ENCODE peak calls at places on chromosome 15, in ten cellular contexts. T is stimulated activated CD4-positive, alpha-beta T cell treated with anti-CD3 and anti-CD28 coated beads, Interleukin-2, amount 100 ng/mL, for 48 hours; J is head of caudate nucleus; E is mucosa of gallbladder; A is NT2/D1; S is activated CD8-positive, alpha-beta T cell treated with anti-CD3 and anti-CD28 coated beads for 36 hours; D is fibroblast of the aortic adventitia; G is A549; I is anterior cingulate cortex; K is HCT116. F is an unnamed sample.

GRCh38 chr15:66747223-66747622 is 45.2 kb downstream of the SMAD6 start:
- DNase-seq in S (no peak), D (no peak), I (no peak), G (no peak), E (no peak), A (no peak), K (no peak), T (no peak), J (no peak), F (no peak)

GRCh38 chr15:90540768-90541167 is 11.0 kb downstream of the CRTC3 start:
- DNase-seq in S (no peak), I (no peak), J (no peak), K (no peak), E (no peak), D (no peak), G (no peak), A (no peak), T (no peak), F (no peak)

GRCh38 chr15:70299931-70300858 is 202.5 kb upstream of the TLE3 start:
- DNase-seq in S (peak; percentile 93), K (no peak), E (no peak), T (peak; percentile 37), D (no peak), G (no peak), A (no peak), I (no peak), J (no peak), F (peak; percentile 22)

GRCh38 chr15:95226835-95227234 is 995.5 kb downstream of the MCTP2 start:
- DNase-seq in G (no peak), K (no peak), A (no peak), D (no peak), S (no peak), I (no peak), T (no peak), E (no peak), J (no peak), F (no peak)

GRCh38 chr15:93942140-93942808 is 289.1 kb upstream of the MCTP2 start:
- DNase-seq in D (no peak), E (no peak), T (no peak), J (no peak), G (no peak), S (no peak), K (no peak), I (no peak), A (no peak), F (no peak)

GRCh38 chr15:35038655-35039534 is 46.2 kb downstream of the NANOGP8 start:
- DNase-seq in E (no peak), G (no peak), A (no peak), D (peak; percentile 69), I (no peak), S (no peak), K (no peak), J (no peak), T (no peak), F (no peak)

GRCh38 chr15:99143655-99144610 is 39.1 kb downstream of the SYNM start:
- DNase-seq in J (no peak), S (no peak), T (no peak), A (no peak), G (no peak), I (no peak), D (peak; percentile 67), K (no peak), E (peak; percentile 55), F (no peak)

GRCh38 chr15:77066961-77067690 is 3.8 kb downstream of the TSPAN3 start:
- DNase-seq in I (no peak), D (no peak), K (no peak), J (no peak), E (no peak), A (no peak), S (no peak), G (no peak), T (no peak), F (no peak)

GRCh38 chr15:101651753-101652097 is 456 bp downstream of the TM2D3 start:
- DNase-seq in A (no peak), S (no peak), E (peak; percentile 37), D (peak; percentile 25), T (no peak), K (no peak), J (no peak), G (peak; percentile 68), I (no peak), F (no peak)

GRCh38 chr15:92984161-92984560 is 84.0 kb downstream of the CHD2 start:
- DNase-seq in K (no peak), T (no peak), I (no peak), E (no peak), G (no peak), A (no peak), S (no peak), J (no peak), D (no peak), F (no peak)

GRCh38 chr15:71291723-71292122 is 176.5 kb downstream of the THSD4 start:
- DNase-seq in T (no peak), E (no peak), K (no peak), D (no peak), A (no peak), I (no peak), G (no peak), J (no peak), S (peak; percentile 35), F (no peak)

GRCh38 chr15:74422723-74423442 is 10.9 kb downstream of the SEMA7A start:
- DNase-seq in A (peak; percentile 43), T (no peak), S (no peak), D (peak; percentile 68), E (no peak), J (peak; percentile 56), K (no peak), G (no peak), I (peak; percentile 43), F (no peak)

GRCh38 chr15:31488437-31489204 is 162.0 kb downstream of the KLF13 start:
- DNase-seq in I (no peak), G (peak; percentile 97), E (peak; percentile 52), K (peak; percentile 80), J (no peak), T (peak; percentile 27), D (peak; percentile 96), S (peak; percentile 57), A (peak; percentile 59), F (no peak)

GRCh38 chr15:90603893-90604292 is 74.2 kb downstream of the CRTC3 start:
- DNase-seq in K (no peak), S (peak; percentile 67), J (no peak), I (no peak), E (no peak), D (peak; percentile 45), G (no peak), A (no peak), T (peak; percentile 35), F (no peak)

GRCh38 chr15:89140595-89140994 is 52.3 kb downstream of the ABHD2 start:
- DNase-seq in I (no peak), K (no peak), S (no peak), D (no peak), T (no peak), G (no peak), E (no peak), A (no peak), J (no peak), F (no peak)

GRCh38 chr15:58564967-58565366 is 133.2 kb downstream of the LIPC start:
- DNase-seq in T (no peak), E (no peak), S (no peak), A (no peak), K (no peak), G (no peak), D (no peak), I (no peak), J (no peak), F (no peak)

GRCh38 chr15:90594297-90594696 is 64.6 kb downstream of the CRTC3 start:
- DNase-seq in I (no peak), E (peak; percentile 92), T (peak; percentile 69), K (no peak), J (peak; percentile 63), S (peak; percentile 95), D (peak; percentile 69), G (no peak), A (no peak), F (peak; percentile 41)

GRCh38 chr15:79028411-79028964 is 62.1 kb downstream of the RASGRF1 start:
- DNase-seq in A (peak; percentile 43), D (peak; percentile 32), I (peak; percentile 11), K (peak; percentile 52), G (peak; percentile 54), T (peak; percentile 44), J (peak; percentile 70), E (peak; percentile 42), S (peak; percentile 61), F (no peak)

GRCh38 chr15:73141216-73141900 is 89.1 kb downstream of the NEO1 start:
- DNase-seq in A (no peak), S (no peak), G (no peak), D (no peak), T (no peak), I (no peak), E (no peak), K (no peak), J (no peak), F (no peak)